ENCODE peak calls at places on chromosomes 4 and X, in nine cellular contexts. Z, L, A, K, E, N, B, T and F are unnamed samples.

GRCh38 chrX:128807367-128807766 is 715.9 kb downstream of the SMARCA1 start:
- DNase-seq in E (no peak), K (no peak), T (no peak), Z (no peak), L (no peak), B (no peak), N (no peak), A (no peak), F (no peak)

GRCh38 chrX:34656467-34656841 is 631 bp downstream of the TMEM47 start:
- DNase-seq in T (no peak), K (peak; percentile 9), B (no peak), L (no peak), N (no peak), Z (no peak), E (no peak), A (no peak), F (no peak)

GRCh38 chr4:33104190-33104773 is 2384.1 kb downstream of the PCDH7 start:
- DNase-seq in L (no peak), K (no peak), B (no peak), E (no peak), A (no peak), Z (no peak), T (no peak), N (no peak), F (no peak)

GRCh38 chr4:4402966-4403365 is 16.1 kb downstream of the NSG1 start:
- DNase-seq in T (no peak), B (no peak), K (no peak), A (no peak), Z (no peak), N (no peak), E (no peak), L (no peak), F (no peak)

GRCh38 chr4:73867783-73868182 is 1.4 kb upstream of the CXCL1 start:
- DNase-seq in T (no peak), A (no peak), Z (peak; percentile 4), N (no peak), E (no peak), L (no peak), K (no peak), B (no peak), F (peak; percentile 77)

GRCh38 chr4:161991811-161992210 is 172.0 kb downstream of the FSTL5 start:
- DNase-seq in A (no peak), E (no peak), T (no peak), L (no peak), N (no peak), K (no peak), B (no peak), Z (no peak), F (no peak)

GRCh38 chrX:47273011-47273730 is 40.4 kb downstream of the USP11 start:
- DNase-seq in N (no peak), Z (no peak), E (no peak), T (no peak), K (no peak), A (no peak), L (no peak), B (no peak), F (no peak)

GRCh38 chrX:31572396-31572795 is 500.6 kb upstream of the FTHL17 start:
- DNase-seq in L (no peak), B (no peak), A (no peak), T (no peak), N (peak; percentile 14), E (no peak), Z (no peak), K (no peak), F (no peak)

GRCh38 chr4:146311238-146311970 is 97.1 kb downstream of the REELD1 start:
- DNase-seq in B (no peak), K (no peak), T (no peak), A (no peak), E (no peak), L (no peak), Z (no peak), N (no peak), F (no peak)

GRCh38 chr4:68606240-68606639 is 30.1 kb upstream of the UGT2B17 start:
- DNase-seq in E (no peak), B (no peak), T (no peak), K (no peak), Z (no peak), A (no peak), N (no peak), L (no peak), F (no peak)

GRCh38 chrX:119870626-119871131 is 854 bp downstream of the RNF113A start:
- DNase-seq in L (peak; percentile 40), E (peak; percentile 36), B (peak; percentile 57), A (no peak), Z (peak; percentile 22), K (peak; percentile 38), N (no peak), T (no peak), F (peak; percentile 60)

GRCh38 chrX:110588853-110589252 is 206.8 kb downstream of the CHRDL1 start:
- DNase-seq in L (no peak), E (no peak), B (no peak), N (no peak), A (no peak), K (no peak), Z (no peak), T (no peak), F (no peak)

GRCh38 chrX:31297881-31298280 is 226.0 kb upstream of the FTHL17 start:
- DNase-seq in E (no peak), A (no peak), K (no peak), B (no peak), N (no peak), L (no peak), Z (no peak), T (no peak), F (no peak)

GRCh38 chr4:82770607-82771006 is 28.0 kb downstream of the SCD5 start:
- DNase-seq in T (no peak), K (no peak), E (no peak), A (no peak), Z (no peak), N (no peak), B (no peak), L (no peak), F (peak; percentile 7)

GRCh38 chr4:14264437-14264836 is 636.9 kb upstream of the BOD1L1 start:
- DNase-seq in K (no peak), Z (no peak), T (no peak), L (no peak), N (no peak), A (no peak), B (no peak), E (no peak), F (no peak)

GRCh38 chr4:134085525-134085924 is 116.1 kb downstream of the PABPC4L start:
- DNase-seq in L (no peak), A (no peak), N (no peak), K (no peak), T (no peak), E (no peak), B (no peak), Z (no peak), F (no peak)

GRCh38 chr4:120085705-120086104 is 19.1 kb upstream of the MAD2L1 start:
- DNase-seq in A (no peak), Z (no peak), K (no peak), N (no peak), B (no peak), T (no peak), E (no peak), L (no peak), F (no peak)

GRCh38 chr4:36322921-36323354 is 41.5 kb downstream of the DTHD1 start:
- DNase-seq in Z (no peak), E (no peak), L (peak; percentile 62), A (no peak), K (no peak), B (no peak), T (no peak), N (no peak), F (no peak)

GRCh38 chr4:186839122-186840037 is 115.7 kb upstream of the FAT1 start:
- DNase-seq in B (no peak), L (no peak), N (no peak), T (no peak), E (no peak), A (no peak), K (no peak), Z (no peak), F (no peak)

GRCh38 chr4:113179091-113179490 is 129.6 kb downstream of the ANK2 start:
- DNase-seq in L (no peak), Z (no peak), T (no peak), N (no peak), B (no peak), K (no peak), A (no peak), E (no peak), F (no peak)

GRCh38 chr4:94533405-94534223 is 81.9 kb downstream of the PDLIM5 start:
- DNase-seq in E (no peak), Z (no peak), N (no peak), L (no peak), T (no peak), A (no peak), B (no peak), K (no peak), F (no peak)

GRCh38 chr4:6892190-6892908 is 17.3 kb upstream of the TBC1D14 start:
- DNase-seq in T (no peak), N (no peak), Z (no peak), E (no peak), L (peak; percentile 55), B (peak; percentile 58), A (no peak), K (no peak), F (peak; percentile 70)

GRCh38 chrX:19554786-19555185 is 39.5 kb upstream of the MAP3K15 start:
- DNase-seq in B (no peak), E (no peak), Z (no peak), T (no peak), A (no peak), L (no peak), N (peak; percentile 60), K (no peak), F (no peak)

GRCh38 chr4:52646726-52647125 is 12.4 kb downstream of the USP46 start:
- DNase-seq in L (no peak), A (no peak), K (no peak), B (no peak), E (no peak), Z (no peak), N (no peak), T (no peak), F (no peak)

GRCh38 chr4:118112647-118113046 is 78.4 kb downstream of the NDST3 start:
- DNase-seq in B (no peak), A (no peak), Z (no peak), N (no peak), L (no peak), K (no peak), T (no peak), E (no peak), F (no peak)

GRCh38 chr4:127604949-127605709 is 27.6 kb upstream of the INTU start:
- DNase-seq in K (peak; percentile 28), A (no peak), N (peak; percentile 8), E (peak; percentile 68), L (no peak), B (no peak), Z (peak; percentile 68), T (no peak), F (peak; percentile 83)

GRCh38 chr4:80271806-80272205 is 5.3 kb downstream of the FGF5 start:
- DNase-seq in L (no peak), N (no peak), B (no peak), A (no peak), E (no peak), K (no peak), T (no peak), Z (no peak), F (no peak)